ENCODE peak calls at places on chromosomes 3 and 15, in six cellular contexts. U is AG09309, P is Calu3, Q is neural crest cell, D is GM06990, F is progenitor cell of endocrine pancreas. M is an unnamed sample.

GRCh38 chr3:197811343-197811742 is 20.3 kb downstream of the LRCH3 start:
- DNase-seq in U (peak; percentile 77), P (no peak), Q (no peak), D (no peak), F (no peak), M (no peak)

GRCh38 chr15:80942746-80943565 is 46.7 kb downstream of the MESD start:
- DNase-seq in U (no peak), P (no peak), Q (no peak), D (no peak), F (no peak), M (no peak)

GRCh38 chr15:68704496-68705021 is 116.1 kb downstream of the ANP32A start:
- DNase-seq in U (no peak), P (peak; percentile 18), Q (no peak), D (no peak), F (no peak), M (peak; percentile 54)

GRCh38 chr15:85404922-85405293 is 24.5 kb downstream of the AKAP13 start:
- DNase-seq in U (no peak), P (no peak), Q (no peak), D (no peak), F (no peak), M (no peak)

GRCh38 chr3:43638594-43639447 is 17.0 kb upstream of the ANO10 start:
- DNase-seq in U (no peak), P (peak; percentile 79), Q (no peak), D (no peak), F (no peak), M (no peak)

GRCh38 chr3:98711426-98711825 is 51.7 kb upstream of the ST3GAL6 start:
- DNase-seq in U (no peak), P (no peak), Q (no peak), D (no peak), F (no peak), M (no peak)

GRCh38 chr15:39247574-39247973 is 333.3 kb upstream of the THBS1 start:
- DNase-seq in U (peak; percentile 86), P (no peak), Q (no peak), D (no peak), F (no peak), M (no peak)

GRCh38 chr15:85642693-85643058 is 152.0 kb downstream of the KLHL25 start:
- DNase-seq in U (no peak), P (no peak), Q (no peak), D (no peak), F (no peak), M (no peak)

GRCh38 chr15:36599824-36600365 is 20.5 kb downstream of the CDIN1 start:
- DNase-seq in U (no peak), P (no peak), Q (no peak), D (no peak), F (no peak), M (no peak)

GRCh38 chr15:47756872-47757271 is 39.6 kb downstream of the SEMA6D start:
- DNase-seq in U (peak; percentile 48), P (no peak), Q (no peak), D (no peak), F (no peak), M (no peak)

GRCh38 chr3:190012314-190012782 is 108.3 kb downstream of the P3H2 start:
- DNase-seq in U (no peak), P (peak; percentile 25), Q (no peak), D (no peak), F (no peak), M (no peak)

GRCh38 chr3:12716605-12717121 is 42.4 kb downstream of the TMEM40 start:
- DNase-seq in U (no peak), P (no peak), Q (no peak), D (no peak), F (no peak), M (no peak)

GRCh38 chr3:14377838-14378169 is 24.6 kb upstream of the SLC6A6 start:
- DNase-seq in U (no peak), P (no peak), Q (no peak), D (no peak), F (no peak), M (no peak)

GRCh38 chr15:78149805-78150751 is 916 bp downstream of the IDH3A start:
- DNase-seq in U (no peak), P (no peak), Q (no peak), D (no peak), F (no peak), M (no peak)

GRCh38 chr15:28936481-28936881 is 50.7 kb downstream of the APBA2 start:
- DNase-seq in U (no peak), P (no peak), Q (no peak), D (no peak), F (no peak), M (no peak)

GRCh38 chr15:28934645-28935044 is 48.9 kb downstream of the APBA2 start:
- DNase-seq in U (no peak), P (no peak), Q (no peak), D (no peak), F (no peak), M (no peak)

GRCh38 chr15:28933710-28934445 is 48.1 kb downstream of the APBA2 start:
- DNase-seq in U (no peak), P (no peak), Q (no peak), D (no peak), F (no peak), M (no peak)

GRCh38 chr15:28936081-28936480 is 50.3 kb downstream of the APBA2 start:
- DNase-seq in U (no peak), P (no peak), Q (no peak), D (no peak), F (no peak), M (no peak)

GRCh38 chr15:28935316-28935715 is 49.5 kb downstream of the APBA2 start:
- DNase-seq in U (no peak), P (no peak), Q (peak; percentile 33), D (no peak), F (no peak), M (no peak)
- TF ChIP-seq CTCF in U (no peak), P (no peak), Q (peak; percentile 36), D (peak; percentile 64), F (peak; percentile 46), M (no peak)

DNA sequence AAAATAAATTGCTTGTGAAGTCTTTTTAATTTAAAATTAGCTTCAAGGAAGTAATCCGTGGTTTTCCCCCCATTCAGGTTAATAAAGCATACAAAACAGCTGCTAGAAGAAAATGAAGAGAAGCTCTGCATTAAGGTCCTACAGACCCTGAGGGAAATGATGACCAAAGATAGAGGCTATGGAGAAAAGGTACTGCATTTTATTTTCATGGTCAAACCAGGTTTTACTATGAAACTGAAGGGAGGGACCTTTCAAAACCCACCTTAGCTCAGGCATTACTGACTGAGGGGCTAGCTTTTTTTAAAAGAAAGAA is 218.5 kb downstream of the ITPR1 start:
- DNase-seq in U (no peak), P (no peak), Q (no peak), D (no peak), F (no peak), M (no peak)
- TF ChIP-seq CTCF in U (no peak), P (no peak), Q (no peak), D (no peak), F (no peak), M (no peak)

GRCh38 chr3:141305436-141305835 is 62.9 kb upstream of the ZBTB38 start:
- DNase-seq in U (peak; percentile 45), P (peak; percentile 46), Q (no peak), D (no peak), F (no peak), M (no peak)
- TF ChIP-seq CTCF in U (peak; percentile 35), P (peak; percentile 48), Q (peak; percentile 15), D (no peak), F (no peak), M (no peak)

DNA sequence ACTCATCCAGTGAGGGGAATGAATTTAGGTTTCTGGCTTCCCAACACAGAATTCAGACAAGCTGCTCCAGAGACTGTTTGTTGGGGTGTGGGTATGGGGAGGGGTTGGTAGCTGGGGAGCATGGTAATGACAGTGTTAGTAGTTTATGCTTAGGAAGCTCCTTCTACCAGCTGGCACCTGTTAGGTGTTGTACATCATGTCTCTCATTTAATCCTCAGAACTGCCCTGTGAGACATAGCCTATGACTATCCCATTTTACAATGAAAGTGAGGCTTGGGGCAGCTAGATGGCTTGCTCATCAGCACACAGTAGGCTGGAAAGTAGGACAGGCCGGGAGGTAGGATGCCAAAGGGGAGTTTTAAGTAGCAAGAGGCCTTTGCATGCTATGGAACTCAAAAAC is 2.5 kb downstream of the EIF4E3 start:
- DNase-seq in U (no peak), P (no peak), Q (no peak), D (no peak), F (no peak), M (no peak)
- TF ChIP-seq CTCF in U (no peak), P (no peak), Q (no peak), D (no peak), F (no peak), M (no peak)

GRCh38 chr3:47001731-47002489 is 22.4 kb downstream of the NBEAL2 start:
- DNase-seq in U (no peak), P (no peak), Q (no peak), D (no peak), F (no peak), M (peak; percentile 15)

GRCh38 chr3:47003461-47004368 is 24.2 kb downstream of the NBEAL2 start:
- DNase-seq in U (no peak), P (no peak), Q (no peak), D (no peak), F (no peak), M (no peak)

GRCh38 chr3:47004369-47005211 is 25.1 kb downstream of the NBEAL2 start:
- DNase-seq in U (no peak), P (no peak), Q (no peak), D (no peak), F (no peak), M (no peak)

GRCh38 chr3:47000922-47001730 is 21.7 kb downstream of the NBEAL2 start:
- DNase-seq in U (no peak), P (no peak), Q (no peak), D (no peak), F (no peak), M (peak; percentile 13)

GRCh38 chr3:47002490-47003410 is 23.3 kb downstream of the NBEAL2 start:
- DNase-seq in U (no peak), P (no peak), Q (no peak), D (no peak), F (no peak), M (peak; percentile 12)
- TF ChIP-seq CTCF in U (no peak), P (no peak), Q (no peak), D (peak; percentile 6), F (no peak), M (no peak)

GRCh38 chr15:65101891-65102708 is 12.9 kb downstream of the UBAP1L start:
- DNase-seq in U (no peak), P (no peak), Q (no peak), D (no peak), F (no peak), M (no peak)
- TF ChIP-seq CTCF in U (no peak), P (peak; percentile 4), Q (peak; percentile 5), D (no peak), F (peak; percentile 2), M (no peak)